ENCODE peak calls at places on chromosome 11, in six cellular contexts. One of them, this sample, is unnamed.

GRCh38 chr11:1129666-1130160 is 28.0 kb upstream of the MUC5AC start:
- DNase-seq in H9: no peak
- DNase-seq in IMR-90: no peak
- DNase-seq in mesendoderm: no peak
- DNase-seq in H1: no peak
- DNase-seq in neuronal stem cell: no peak
- DNase-seq in this sample: no peak

GRCh38 chr11:96228911-96229310 is 114.1 kb downstream of the MAML2 start:
- DNase-seq in H9: no peak
- DNase-seq in IMR-90: peak; percentile 64
- DNase-seq in mesendoderm: peak; percentile 51
- DNase-seq in H1: no peak
- DNase-seq in neuronal stem cell: no peak
- DNase-seq in this sample: no peak

GRCh38 chr11:82995754-82996398 is 75.8 kb downstream of the RAB30 start:
- DNase-seq in H9: no peak
- DNase-seq in IMR-90: no peak
- DNase-seq in mesendoderm: no peak
- DNase-seq in H1: no peak
- DNase-seq in neuronal stem cell: no peak
- DNase-seq in this sample: peak; percentile 60

GRCh38 chr11:26944866-26945664 is 48.8 kb upstream of the FIBIN start:
- DNase-seq in H9: no peak
- DNase-seq in IMR-90: peak; percentile 53
- DNase-seq in mesendoderm: no peak
- DNase-seq in H1: no peak
- DNase-seq in neuronal stem cell: no peak
- DNase-seq in this sample: no peak

GRCh38 chr11:15826826-15827225 is 529.5 kb downstream of the SOX6 start:
- DNase-seq in H9: peak; percentile 84
- DNase-seq in IMR-90: no peak
- DNase-seq in mesendoderm: peak; percentile 81
- DNase-seq in H1: peak; percentile 39
- DNase-seq in neuronal stem cell: peak; percentile 73
- DNase-seq in this sample: no peak

GRCh38 chr11:26062665-26063064 is 269.3 kb upstream of the ANO3 start:
- DNase-seq in H9: no peak
- DNase-seq in IMR-90: no peak
- DNase-seq in mesendoderm: no peak
- DNase-seq in H1: no peak
- DNase-seq in neuronal stem cell: no peak
- DNase-seq in this sample: no peak

GRCh38 chr11:109086931-109087330 is 335.1 kb upstream of the C11orf87 start:
- DNase-seq in H9: no peak
- DNase-seq in IMR-90: no peak
- DNase-seq in mesendoderm: no peak
- DNase-seq in H1: no peak
- DNase-seq in neuronal stem cell: no peak
- DNase-seq in this sample: no peak

GRCh38 chr11:2287102-2287501 is 14.6 kb downstream of the C11orf21 start:
- DNase-seq in H9: peak; percentile 22
- DNase-seq in IMR-90: no peak
- DNase-seq in mesendoderm: no peak
- DNase-seq in H1: no peak
- DNase-seq in neuronal stem cell: no peak
- DNase-seq in this sample: no peak

GRCh38 chr11:1303196-1303821 is 6.1 kb downstream of the TOLLIP start:
- DNase-seq in H9: peak; percentile 68
- DNase-seq in IMR-90: no peak
- DNase-seq in mesendoderm: peak; percentile 40
- DNase-seq in H1: no peak
- DNase-seq in neuronal stem cell: no peak
- DNase-seq in this sample: no peak

GRCh38 chr11:8839957-8840945 is 70.7 kb upstream of the AKIP1 start:
- DNase-seq in H9: peak; percentile 63
- DNase-seq in IMR-90: peak; percentile 74
- DNase-seq in mesendoderm: peak; percentile 65
- DNase-seq in H1: no peak
- DNase-seq in neuronal stem cell: peak; percentile 66
- DNase-seq in this sample: peak; percentile 92

GRCh38 chr11:18844753-18845367 is 53.3 kb upstream of the PTPN5 start:
- DNase-seq in H9: peak; percentile 50
- DNase-seq in IMR-90: peak; percentile 33
- DNase-seq in mesendoderm: peak; percentile 84
- DNase-seq in H1: no peak
- DNase-seq in neuronal stem cell: no peak
- DNase-seq in this sample: peak; percentile 39

GRCh38 chr11:96472085-96472484 is 82.3 kb downstream of the JRKL start:
- DNase-seq in H9: no peak
- DNase-seq in IMR-90: no peak
- DNase-seq in mesendoderm: peak; percentile 14
- DNase-seq in H1: no peak
- DNase-seq in neuronal stem cell: no peak
- DNase-seq in this sample: no peak

GRCh38 chr11:23164022-23164421 is 303.7 kb upstream of the CCDC179 start:
- DNase-seq in H9: no peak
- DNase-seq in IMR-90: no peak
- DNase-seq in mesendoderm: no peak
- DNase-seq in H1: no peak
- DNase-seq in neuronal stem cell: no peak
- DNase-seq in this sample: no peak
- H3K23ac ChIP-seq in H9: no peak overlapping the region
- H3K23ac ChIP-seq in IMR-90: no peak overlapping the region
- H3K23ac ChIP-seq in mesendoderm: no peak overlapping the region
- H3K23ac ChIP-seq in H1: no peak overlapping the region
- H3K23ac ChIP-seq in neuronal stem cell: no peak overlapping the region
- H3K23ac ChIP-seq in this sample: no peak overlapping the region

GRCh38 chr11:76861490-76861953 is 804 bp downstream of the ACER3 start:
- DNase-seq in H9: no peak
- DNase-seq in IMR-90: no peak
- DNase-seq in mesendoderm: peak; percentile 14
- DNase-seq in H1: no peak
- DNase-seq in neuronal stem cell: no peak
- DNase-seq in this sample: no peak
- H3K4me1 ChIP-seq in H9: peaks cover 7% of the 10 kb centered on the region
- H3K4me1 ChIP-seq in IMR-90: peaks cover 6% of the 10 kb centered on the region
- H3K4me1 ChIP-seq in mesendoderm: peaks cover 2% of the 10 kb centered on the region
- H3K4me1 ChIP-seq in H1: peaks cover 8% of the 10 kb centered on the region
- H3K4me1 ChIP-seq in neuronal stem cell: peaks cover 8% of the 10 kb centered on the region
- H3K4me1 ChIP-seq in this sample: peaks cover 8% of the 10 kb centered on the region

DNA sequence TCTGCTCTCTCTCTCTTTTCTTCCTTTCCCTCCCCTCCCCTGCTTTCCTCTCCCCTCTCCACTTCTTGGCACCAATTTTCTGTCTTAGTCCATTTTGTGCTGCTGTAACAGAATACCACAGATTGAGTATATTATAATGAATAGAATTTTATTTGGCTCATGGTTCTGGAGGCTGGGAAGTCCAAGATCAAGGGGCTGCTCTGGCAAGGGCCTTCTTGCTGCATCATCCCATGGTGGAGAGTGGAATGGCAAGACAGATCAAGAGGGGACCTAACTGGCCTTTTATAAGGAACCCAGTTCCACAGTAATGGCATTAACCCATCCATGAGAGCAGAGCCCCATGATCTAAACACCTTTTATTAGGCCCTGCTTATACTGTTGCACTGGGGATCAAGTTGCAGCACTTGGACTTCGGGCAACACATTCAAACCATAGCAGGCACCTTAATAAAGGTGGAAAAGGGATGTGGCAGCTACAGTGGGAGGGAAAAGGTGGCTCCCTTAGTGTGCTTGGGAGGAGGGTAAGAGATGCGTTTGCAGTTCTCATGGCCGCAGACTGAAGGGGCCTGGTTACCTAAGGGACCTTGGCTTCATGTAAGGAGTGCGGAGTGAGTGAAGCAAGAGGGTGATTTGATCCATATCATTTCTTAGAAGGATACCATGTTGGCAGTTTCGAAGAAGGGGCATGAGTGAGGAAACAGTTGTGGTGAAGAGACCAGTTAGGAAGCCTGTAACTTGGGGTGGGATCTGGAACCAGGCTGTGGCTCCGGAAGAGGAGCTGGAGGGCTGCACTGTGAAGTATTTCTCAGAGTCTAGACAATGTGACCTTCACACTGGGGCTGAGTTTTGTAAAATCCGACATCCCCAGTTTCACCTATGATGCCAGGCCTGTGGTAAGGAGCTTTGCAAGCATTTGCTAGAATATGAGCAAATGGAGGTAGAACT is 44.8 kb downstream of the ST3GAL4 start:
- DNase-seq in H9: no peak
- DNase-seq in IMR-90: no peak
- DNase-seq in mesendoderm: no peak
- DNase-seq in H1: no peak
- DNase-seq in neuronal stem cell: no peak
- DNase-seq in this sample: no peak
- H2BK5ac ChIP-seq in H9: no peak overlapping the region
- H2BK5ac ChIP-seq in IMR-90: no peak overlapping the region
- H2BK5ac ChIP-seq in mesendoderm: no peak overlapping the region
- H2BK5ac ChIP-seq in H1: no peak overlapping the region
- H2BK5ac ChIP-seq in neuronal stem cell: no peak overlapping the region
- H2BK5ac ChIP-seq in this sample: no peak overlapping the region

GRCh38 chr11:72753341-72754148 is 1.3 kb upstream of the ARAP1 start:
- DNase-seq in H9: no peak
- DNase-seq in IMR-90: no peak
- DNase-seq in mesendoderm: no peak
- DNase-seq in H1: no peak
- DNase-seq in neuronal stem cell: no peak
- DNase-seq in this sample: no peak

GRCh38 chr11:72752088-72752914 is at the start of gene ARAP1:
- DNase-seq in H9: peak; percentile 90
- DNase-seq in IMR-90: peak; percentile 59
- DNase-seq in mesendoderm: peak; percentile 91
- DNase-seq in H1: no peak
- DNase-seq in neuronal stem cell: peak; percentile 60
- DNase-seq in this sample: peak; percentile 77

GRCh38 chr11:72750086-72750485 is 2.1 kb downstream of the ARAP1 start:
- DNase-seq in H9: no peak
- DNase-seq in IMR-90: no peak
- DNase-seq in mesendoderm: no peak
- DNase-seq in H1: no peak
- DNase-seq in neuronal stem cell: no peak
- DNase-seq in this sample: no peak

GRCh38 chr11:72750556-72751292 is 1.5 kb downstream of the ARAP1 start:
- DNase-seq in H9: no peak
- DNase-seq in IMR-90: no peak
- DNase-seq in mesendoderm: no peak
- DNase-seq in H1: no peak
- DNase-seq in neuronal stem cell: no peak
- DNase-seq in this sample: no peak

DNA sequence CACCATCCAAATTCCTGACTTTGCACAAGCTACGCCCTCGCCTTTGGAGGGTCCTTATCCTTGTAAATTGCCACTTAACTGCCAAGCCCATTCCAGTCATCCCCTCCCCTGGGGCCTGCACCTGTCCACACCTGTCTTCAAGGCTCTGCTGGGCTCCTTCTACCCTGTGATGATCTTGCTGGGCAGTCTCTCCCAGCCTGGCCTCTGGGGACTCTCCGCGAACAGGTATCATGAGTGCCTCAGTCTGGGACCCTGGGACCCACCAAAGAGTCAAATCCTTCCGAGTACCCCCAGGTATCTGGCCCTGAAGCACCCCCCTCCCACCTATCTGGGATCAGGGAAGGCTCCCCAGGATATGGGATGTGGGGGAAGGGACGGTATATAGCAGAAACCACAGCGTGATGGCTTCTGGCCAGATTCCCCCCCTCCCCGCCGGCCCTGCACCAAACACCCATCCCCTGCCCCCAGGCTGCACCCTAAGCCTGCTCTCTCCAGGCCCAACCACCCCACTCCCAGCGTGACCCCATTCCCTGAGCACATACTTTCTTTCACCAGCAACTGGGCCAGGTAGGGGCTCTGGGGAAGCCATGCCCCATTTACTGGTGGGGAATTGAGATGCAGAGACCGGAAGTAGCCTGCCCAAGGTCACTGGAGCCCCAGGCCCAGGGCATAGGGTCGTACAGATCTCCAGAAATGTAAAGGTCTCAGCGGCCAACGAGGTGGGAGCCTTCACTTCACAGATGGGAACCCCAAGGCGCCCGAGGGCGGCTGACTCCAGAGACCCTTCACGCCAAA is 718 bp downstream of the ARAP1 start:
- DNase-seq in H9: no peak
- DNase-seq in IMR-90: no peak
- DNase-seq in mesendoderm: no peak
- DNase-seq in H1: no peak
- DNase-seq in neuronal stem cell: no peak
- DNase-seq in this sample: no peak
- H3K23ac ChIP-seq in H9: no peak overlapping the region
- H3K23ac ChIP-seq in IMR-90: peak overlapping the region; percentile 20
- H3K23ac ChIP-seq in mesendoderm: no peak overlapping the region
- H3K23ac ChIP-seq in H1: no peak overlapping the region
- H3K23ac ChIP-seq in neuronal stem cell: peak overlapping the region; percentile 50
- H3K23ac ChIP-seq in this sample: no peak overlapping the region

DNA sequence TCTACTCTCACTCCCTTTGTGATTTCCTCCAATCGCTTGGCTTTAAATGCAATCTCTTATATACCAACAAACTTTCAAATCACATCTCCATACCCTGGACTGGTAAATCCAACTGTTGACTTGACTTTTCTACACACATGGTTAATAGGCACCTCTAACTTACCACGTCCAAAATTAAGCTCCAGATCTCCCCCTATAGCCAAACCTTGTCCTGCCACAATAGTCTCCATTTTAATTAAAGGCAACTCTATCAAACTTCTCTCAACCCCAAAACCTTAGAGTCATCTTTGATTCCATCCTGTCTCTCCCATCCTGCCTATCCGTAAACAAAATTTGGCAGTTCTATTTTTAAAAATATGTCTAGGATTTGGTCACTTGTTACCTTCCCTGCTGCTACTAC is 141.8 kb upstream of the DDI1 start:
- DNase-seq in H9: no peak
- DNase-seq in IMR-90: no peak
- DNase-seq in mesendoderm: no peak
- DNase-seq in H1: no peak
- DNase-seq in neuronal stem cell: no peak
- DNase-seq in this sample: no peak
- H3K4me1 ChIP-seq in H9: no peaks in the 10 kb centered on the region
- H3K4me1 ChIP-seq in IMR-90: peaks cover 8% of the 10 kb centered on the region
- H3K4me1 ChIP-seq in mesendoderm: peaks cover 7% of the 10 kb centered on the region
- H3K4me1 ChIP-seq in H1: no peaks in the 10 kb centered on the region
- H3K4me1 ChIP-seq in neuronal stem cell: no peaks in the 10 kb centered on the region
- H3K4me1 ChIP-seq in this sample: peaks cover 3% of the 10 kb centered on the region

GRCh38 chr11:127420139-127420538 is 419.6 kb upstream of the KIRREL3 start:
- DNase-seq in H9: no peak
- DNase-seq in IMR-90: no peak
- DNase-seq in mesendoderm: no peak
- DNase-seq in H1: no peak
- DNase-seq in neuronal stem cell: no peak
- DNase-seq in this sample: no peak
- H2BK5ac ChIP-seq in H9: no peak overlapping the region
- H2BK5ac ChIP-seq in IMR-90: no peak overlapping the region
- H2BK5ac ChIP-seq in mesendoderm: no peak overlapping the region
- H2BK5ac ChIP-seq in H1: no peak overlapping the region
- H2BK5ac ChIP-seq in neuronal stem cell: no peak overlapping the region
- H2BK5ac ChIP-seq in this sample: no peak overlapping the region

This sample was measured in mesenchymal stem cell.